ENCODE peak calls at places on chromosomes 13 and 19, in six cellular contexts. D, X, E, M, L and N are unnamed samples. For H3K9me3, the result is how much of the 10 kb centered on the place peaks cover.

GRCh38 chr19:50377051-50377441 is 789 bp downstream of the NR1H2 start:
- DNase-seq in D (no peak), X (no peak), E (no peak), M (peak), L (peak), N (peak)

GRCh38 chr19:30480097-30480496 is 107.9 kb downstream of the ZNF536 start:
- DNase-seq in D (no peak), X (no peak), E (no peak), M (no peak), L (no peak), N (no peak)

GRCh38 chr13:73411067-73411809 is 352.4 kb downstream of the KLF5 start:
- DNase-seq in D (no peak), X (no peak), E (no peak), M (no peak), L (no peak), N (peak)

GRCh38 chr13:70457474-70457873 is 349.2 kb upstream of the KLHL1 start:
- DNase-seq in D (no peak), X (no peak), E (no peak), M (no peak), L (no peak), N (no peak)

GRCh38 chr19:49125025-49125731 is 5.8 kb downstream of the PPFIA3 start:
- DNase-seq in D (no peak), X (no peak), E (no peak), M (peak), L (no peak), N (peak)

GRCh38 chr19:41939861-41940442 is 11.7 kb upstream of the ERFL start:
- DNase-seq in D (peak), X (no peak), E (peak), M (no peak), L (peak), N (no peak)

GRCh38 chr19:1218751-1219567 is 13.4 kb downstream of the STK11 start:
- DNase-seq in D (no peak), X (no peak), E (no peak), M (no peak), L (no peak), N (no peak)

GRCh38 chr13:53778937-53779336 is 750.3 kb downstream of the OLFM4 start:
- DNase-seq in D (no peak), X (no peak), E (no peak), M (no peak), L (no peak), N (no peak)

GRCh38 chr13:35988648-35989081 is 142.5 kb downstream of the DCLK1 start:
- DNase-seq in D (no peak), X (no peak), E (no peak), M (no peak), L (no peak), N (no peak)

GRCh38 chr13:112007191-112007590 is 59.8 kb upstream of the SOX1 start:
- DNase-seq in D (no peak), X (no peak), E (no peak), M (no peak), L (no peak), N (no peak)

GRCh38 chr19:574658-575526 is 2.5 kb downstream of the BSG start:
- DNase-seq in D (no peak), X (no peak), E (no peak), M (peak), L (no peak), N (peak)

GRCh38 chr13:75214846-75215245 is 267.1 kb downstream of the TBC1D4 start:
- DNase-seq in D (no peak), X (no peak), E (no peak), M (no peak), L (no peak), N (no peak)

GRCh38 chr13:30165791-30166190 is 141.6 kb downstream of the KATNAL1 start:
- DNase-seq in D (no peak), X (no peak), E (no peak), M (no peak), L (no peak), N (peak)

GRCh38 chr19:20558011-20558410 is 7.6 kb downstream of the ZNF737 start:
- DNase-seq in D (no peak), X (no peak), E (no peak), M (no peak), L (no peak), N (no peak)

GRCh38 chr13:74204606-74205312 is 70.6 kb upstream of the KLF12 start:
- DNase-seq in D (no peak), X (no peak), E (no peak), M (no peak), L (no peak), N (no peak)

GRCh38 chr13:36395280-36395679 is 37.0 kb upstream of the CCNA1 start:
- DNase-seq in D (peak), X (no peak), E (no peak), M (no peak), L (peak), N (no peak)

GRCh38 chr13:106532111-106532929 is 3.1 kb downstream of the EFNB2 start:
- DNase-seq in D (no peak), X (no peak), E (no peak), M (peak), L (no peak), N (peak)

GRCh38 chr19:32195706-32196610 is 149.5 kb upstream of the ZNF507 start:
- DNase-seq in D (no peak), X (no peak), E (no peak), M (no peak), L (no peak), N (no peak)

GRCh38 chr19:49953376-49953775 is 7.6 kb downstream of the SIGLEC11 start:
- DNase-seq in D (no peak), X (no peak), E (no peak), M (no peak), L (no peak), N (no peak)

GRCh38 chr19:18392417-18392816 is 5.0 kb downstream of the LRRC25 start:
- DNase-seq in D (peak), X (peak), E (no peak), M (peak), L (no peak), N (no peak)

GRCh38 chr19:7869910-7870511 is 4.2 kb downstream of the PRR36 start:
- DNase-seq in D (peak), X (no peak), E (no peak), M (peak), L (peak), N (no peak)

GRCh38 chr13:21676611-21677021 is 5.7 kb downstream of the FGF9 start:
- DNase-seq in D (peak), X (no peak), E (no peak), M (peak), L (peak), N (peak)

GRCh38 chr13:29435125-29435911 is 160.2 kb downstream of the SLC7A1 start:
- DNase-seq in D (no peak), X (no peak), E (no peak), M (no peak), L (no peak), N (peak)

GRCh38 chr13:50893211-50893852 is 16.3 kb upstream of the RNASEH2B start:
- DNase-seq in D (no peak), X (no peak), E (no peak), M (no peak), L (peak), N (peak)

GRCh38 chr13:113641426-113641825 is 16.6 kb downstream of the ATP4B start:
- DNase-seq in D (no peak), X (no peak), E (no peak), M (no peak), L (no peak), N (no peak)
- H3K9me3 ChIP-seq in D (under half), X (under half), E (under half), M (under half), L (under half), N (under half)

GRCh38 chr19:9407827-9408226 is 27.5 kb downstream of the ZNF266 start:
- DNase-seq in D (no peak), X (no peak), E (no peak), M (no peak), L (no peak), N (no peak)

GRCh38 chr19:9413240-9413954 is 22.0 kb downstream of the ZNF266 start:
- DNase-seq in D (no peak), X (no peak), E (no peak), M (no peak), L (no peak), N (no peak)
- H3K9me3 ChIP-seq in D (under half), X (under half), E (under half), M (under half), L (half or more), N (under half)

GRCh38 chr19:4009990-4010807 is 2.7 kb downstream of the PIAS4 start:
- DNase-seq in D (no peak), X (no peak), E (peak), M (no peak), L (no peak), N (no peak)
- H3K9me3 ChIP-seq in D (under half), X (under half), E (under half), M (under half), L (under half), N (under half)

GRCh38 chr13:18212873-18213272 is 968.8 kb downstream of the TUBA3C start:
- DNase-seq in D (no peak), X (peak), E (no peak), M (no peak), L (no peak), N (peak)
- H3K9me3 ChIP-seq in D (under half), X (under half), E (under half), M (under half), L (under half), N (under half)

GRCh38 chr19:15684828-15685227 is 11.9 kb downstream of the CYP4F12 start:
- DNase-seq in D (peak), X (no peak), E (no peak), M (no peak), L (no peak), N (no peak)
- H3K9me3 ChIP-seq in D (under half), X (under half), E (under half), M (under half), L (under half), N (under half)

GRCh38 chr19:37565370-37565669 is 29.3 kb downstream of the ZNF571 start:
- DNase-seq in D (no peak), X (no peak), E (no peak), M (no peak), L (no peak), N (no peak)
- H3K9me3 ChIP-seq in D (half or more), X (under half), E (under half), M (under half), L (half or more), N (under half)